ENCODE peak calls at places on chromosomes 1 and 21, in four cellular contexts. U is GM23338, G is neural progenitor cell, S is GM12878. P is an unnamed sample.

GRCh38 chr1:242454262-242455051 is 70.0 kb downstream of the PLD5 start:
- DNase-seq in U (peak), G (peak), S (no peak), P (peak)

GRCh38 chr1:100100202-100100601 is 32.5 kb downstream of the SASS6 start:
- DNase-seq in S (no peak), U (no peak), G (no peak), P (no peak)

GRCh38 chr1:36161656-36162531 is 5.9 kb downstream of the MAP7D1 start:
- DNase-seq in S (no peak), U (peak), G (no peak), P (peak)

GRCh38 chr1:16167331-16168143 is 11.7 kb upstream of the EPHA2 start:
- DNase-seq in S (no peak), G (peak), U (peak), P (peak)

GRCh38 chr1:205230965-205231364 is 3.2 kb downstream of the TMCC2 start:
- DNase-seq in G (no peak), U (no peak), S (no peak), P (no peak)

GRCh38 chr1:194705123-194705522 is 1518.7 kb upstream of the B3GALT2 start:
- DNase-seq in U (no peak), S (no peak), G (no peak), P (no peak)

GRCh38 chr1:113929750-113930498 is 800 bp downstream of the HIPK1 start:
- DNase-seq in G (peak), U (peak), S (no peak), P (peak)

GRCh38 chr1:186239211-186239610 is 135.8 kb downstream of the TPR start:
- DNase-seq in U (no peak), G (no peak), S (no peak), P (no peak)

GRCh38 chr1:59116920-59117542 is 179.9 kb upstream of the FGGY start:
- DNase-seq in U (peak), S (no peak), G (peak), P (no peak)

GRCh38 chr1:223304931-223305330 is 59.0 kb downstream of the SUSD4 start:
- DNase-seq in S (no peak), U (no peak), G (peak), P (no peak)

GRCh38 chr21:40531016-40531415 is 315.9 kb downstream of the DSCAM start:
- DNase-seq in U (no peak), S (no peak), G (no peak), P (no peak)

GRCh38 chr1:54395535-54395934 is 10.7 kb downstream of the SSBP3 start:
- DNase-seq in G (no peak), U (no peak), S (no peak), P (no peak)

GRCh38 chr1:118461154-118461553 is 276.1 kb upstream of the SPAG17 start:
- DNase-seq in S (no peak), G (peak), U (peak), P (no peak)

GRCh38 chr21:42187976-42188653 is 30.8 kb upstream of the ABCG1 start:
- DNase-seq in G (no peak), S (peak), U (no peak), P (peak)

GRCh38 chr1:81654147-81654546 is 146.6 kb upstream of the ADGRL2 start:
- DNase-seq in U (no peak), G (no peak), S (no peak), P (no peak)

DNA sequence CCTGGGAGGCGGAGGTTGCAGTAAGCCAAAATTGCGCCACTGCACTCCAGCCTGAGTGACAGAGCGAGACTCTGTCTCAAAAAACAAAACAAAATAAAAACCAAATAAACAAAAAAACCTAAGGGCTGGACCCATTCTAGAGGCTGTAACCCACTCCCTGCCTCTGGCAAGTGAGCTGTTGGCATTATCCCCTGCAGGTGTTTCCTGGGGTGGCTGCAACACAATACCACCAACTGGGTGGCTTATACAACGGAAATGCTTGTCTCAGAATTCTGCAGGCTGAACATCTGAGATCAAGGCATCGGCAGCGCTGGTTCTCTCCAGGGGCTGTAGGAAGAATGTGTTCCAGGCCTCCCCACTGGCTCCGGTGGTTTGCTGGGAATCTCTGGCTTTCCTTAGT is 15.2 kb downstream of the LRRC38 start:
- DNase-seq in S (no peak), G (peak), U (peak), P (peak)
- TF ChIP-seq CTCF in S (no peak), G (no peak), U (no peak), P (peak)

GRCh38 chr1:21930629-21931170 is 6.4 kb downstream of the HSPG2 start:
- DNase-seq in G (no peak), U (no peak), S (no peak), P (no peak)
- H3K4me2 ChIP-seq in G (no peak), U (no peak), S (no peak), P (no peak)

DNA sequence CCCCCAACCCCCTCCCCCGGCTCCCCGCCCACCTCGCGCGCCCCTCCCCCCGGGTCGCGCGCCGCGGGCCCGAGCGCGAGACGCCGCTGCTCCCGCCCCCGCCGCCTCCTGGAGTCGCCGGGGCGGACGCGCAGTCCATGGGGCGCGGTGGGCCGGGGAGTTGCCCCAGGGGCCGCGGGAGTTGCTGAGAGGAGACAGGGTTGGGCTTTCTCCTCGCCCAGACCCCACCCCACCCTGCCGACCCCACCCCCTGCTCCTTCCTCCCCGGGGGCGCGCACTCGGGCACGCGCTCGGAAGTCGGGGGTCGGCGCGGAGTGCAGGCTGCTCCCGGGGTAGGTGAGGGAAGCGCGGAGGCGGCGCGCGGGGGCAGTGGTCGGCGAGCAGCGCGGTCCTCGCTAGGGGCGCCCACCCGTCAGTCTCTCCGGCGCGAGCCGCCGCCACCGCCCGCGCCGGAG is at the start of gene LAMC1:
- DNase-seq in S (no peak), G (peak), U (peak), P (peak)
- H3K4me3 ChIP-seq in S (peak), G (peak), U (peak), P (peak)

GRCh38 chr1:154856049-154856448 is 14.0 kb downstream of the KCNN3 start:
- DNase-seq in U (peak), S (no peak), G (peak), P (no peak)
- TF ChIP-seq CTCF in U (peak), S (no peak), G (peak), P (peak)

GRCh38 chr1:19768321-19769210 is 31.1 kb downstream of the TMCO4 start:
- DNase-seq in U (no peak), S (no peak), G (peak), P (no peak)

GRCh38 chr1:19764848-19765247 is 34.9 kb downstream of the TMCO4 start:
- DNase-seq in U (no peak), G (no peak), S (no peak), P (peak)

GRCh38 chr1:19769211-19769932 is 30.3 kb downstream of the TMCO4 start:
- DNase-seq in G (no peak), S (no peak), U (no peak), P (no peak)

GRCh38 chr1:19762175-19762779 is 37.4 kb downstream of the TMCO4 start:
- DNase-seq in U (peak), S (no peak), G (peak), P (peak)

GRCh38 chr1:19765623-19766022 is 34.1 kb downstream of the TMCO4 start:
- DNase-seq in G (no peak), S (no peak), U (no peak), P (no peak)
- H3K4me2 ChIP-seq in G (no peak), S (no peak), U (no peak), P (no peak)

DNA sequence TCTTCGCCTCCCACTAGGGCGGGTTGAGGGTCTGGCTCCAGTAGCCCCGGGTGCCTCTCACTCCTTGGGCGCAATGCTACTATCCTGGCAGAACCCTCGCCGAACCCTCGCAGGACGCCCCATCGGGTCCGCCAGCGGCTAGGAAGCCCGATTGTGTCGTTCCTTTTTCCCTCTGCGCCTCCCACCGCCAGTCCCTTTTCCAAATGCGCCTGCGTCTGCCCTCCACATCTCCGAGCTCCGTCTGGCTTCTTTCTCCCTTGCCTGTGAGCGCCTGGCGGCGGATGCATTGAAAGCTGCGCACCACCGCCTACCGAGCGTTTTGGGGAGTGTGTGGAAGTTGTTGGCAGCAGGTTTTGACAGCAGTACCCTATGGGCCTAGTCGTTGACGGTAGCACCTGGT is 1.0 kb upstream of the DIRAS3 start:
- DNase-seq in U (peak), S (no peak), G (peak), P (no peak)
- H3K4me3 ChIP-seq in U (peak), S (no peak), G (peak), P (no peak)

GRCh38 chr1:110148961-110149360 is 1.3 kb upstream of the SLC6A17 start:
- DNase-seq in U (peak), G (peak), S (no peak), P (peak)
- TF ChIP-seq CTCF in U (peak), G (peak), S (peak), P (peak)

GRCh38 chr1:116433283-116434257 is 60.5 kb downstream of the ATP1A1 start:
- DNase-seq in S (no peak), U (no peak), G (peak), P (no peak)

GRCh38 chr1:116431870-116432500 is 58.9 kb downstream of the ATP1A1 start:
- DNase-seq in G (no peak), U (no peak), S (no peak), P (no peak)

GRCh38 chr1:116434849-116435248 is 61.8 kb downstream of the ATP1A1 start:
- DNase-seq in U (no peak), G (no peak), S (no peak), P (no peak)

GRCh38 chr1:116429821-116430374 is 56.9 kb downstream of the ATP1A1 start:
- DNase-seq in G (no peak), U (no peak), S (no peak), P (no peak)

DNA sequence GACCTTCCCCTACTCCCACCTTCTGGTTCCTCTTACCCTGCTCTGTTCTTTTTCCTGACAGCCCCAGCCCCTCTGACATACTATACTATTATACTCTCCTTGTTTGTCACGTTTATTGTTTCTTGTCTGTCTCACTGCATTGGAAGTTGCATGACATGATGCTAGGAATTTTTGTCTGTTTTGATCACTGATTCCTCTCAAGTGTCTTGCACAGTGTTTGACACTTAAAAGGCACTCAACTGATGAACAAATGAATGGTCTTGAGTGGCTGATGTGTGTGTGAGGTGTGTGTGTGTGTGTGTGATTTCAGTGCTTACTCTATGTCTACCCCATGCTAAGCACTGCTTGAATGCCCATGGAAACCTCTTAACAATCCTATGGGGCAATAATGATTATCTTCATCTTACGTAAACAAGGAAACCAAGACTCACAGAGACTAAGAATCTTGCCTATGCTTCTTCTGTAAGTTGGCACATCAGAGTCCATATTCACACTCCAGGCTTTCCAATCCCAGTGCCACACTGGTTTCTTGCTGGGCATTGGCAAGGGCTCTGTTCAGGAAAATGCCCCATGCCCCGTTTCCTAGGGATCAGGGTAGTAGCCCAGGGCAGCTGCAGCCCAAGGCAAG is 59.7 kb downstream of the ATP1A1 start:
- DNase-seq in U (no peak), G (no peak), S (no peak), P (no peak)
- H3K4me2 ChIP-seq in U (no peak), G (no peak), S (no peak), P (no peak)

P was measured in OCI-LY7.